ENCODE peak calls at places on chromosomes 6 and 20, in four cellular contexts. P is heart right ventricle, O is colonic mucosa, S is astrocyte. D is an unnamed sample.

GRCh38 chr6:47349931-47350330 is 40.2 kb upstream of the TNFRSF21 start:
- DNase-seq in P (no peak), O (no peak), S (no peak), D (no peak)

GRCh38 chr6:163296835-163297519 is 117.5 kb upstream of the QKI start:
- DNase-seq in P (no peak), O (no peak), S (peak; percentile 41), D (no peak)

GRCh38 chr20:47309806-47310426 is 46.6 kb downstream of the ZMYND8 start:
- DNase-seq in P (no peak), O (no peak), S (no peak), D (no peak)

GRCh38 chr20:10848810-10849370 is 175.1 kb upstream of the JAG1 start:
- DNase-seq in P (peak; percentile 30), O (peak; percentile 64), S (peak; percentile 98), D (peak; percentile 90)

GRCh38 chr6:147677647-147678046 is 169.2 kb downstream of the SAMD5 start:
- DNase-seq in P (no peak), O (no peak), S (no peak), D (no peak)

GRCh38 chr6:156440688-156441087 is 336.5 kb upstream of the ARID1B start:
- DNase-seq in P (no peak), O (no peak), S (no peak), D (no peak)

GRCh38 chr20:41293269-41294037 is 24.1 kb downstream of the ZHX3 start:
- DNase-seq in P (no peak), O (no peak), S (no peak), D (peak; percentile 41)

GRCh38 chr6:116070990-116071389 is 10.3 kb upstream of the FRK start:
- DNase-seq in P (no peak), O (no peak), S (no peak), D (peak; percentile 84)

GRCh38 chr6:82364087-82365010 is 732 bp downstream of the TPBG start:
- DNase-seq in P (peak; percentile 50), O (peak; percentile 63), S (peak; percentile 50), D (peak; percentile 46)

GRCh38 chr6:152368761-152369624 is 268.2 kb downstream of the SYNE1 start:
- DNase-seq in P (peak; percentile 59), O (peak; percentile 22), S (no peak), D (peak; percentile 2)

GRCh38 chr6:140041056-140041455 is 666.6 kb upstream of the CITED2 start:
- DNase-seq in P (no peak), O (no peak), S (peak; percentile 73), D (no peak)

GRCh38 chr6:129709909-129710721 is at the start of gene ARHGAP18:
- DNase-seq in P (peak; percentile 92), O (peak; percentile 98), S (peak; percentile 88), D (peak; percentile 89)

GRCh38 chr6:156963712-156964700 is 186.8 kb downstream of the ARID1B start:
- DNase-seq in P (no peak), O (no peak), S (peak; percentile 52), D (peak; percentile 67)

GRCh38 chr20:63521602-63522001 is 1.0 kb downstream of the PPDPF start:
- DNase-seq in P (no peak), O (no peak), S (no peak), D (no peak)

GRCh38 chr6:116405147-116405546 is 34.4 kb downstream of the DSE start:
- DNase-seq in P (no peak), O (no peak), S (peak; percentile 53), D (no peak)

GRCh38 chr6:122381494-122382083 is 17.9 kb upstream of the HSF2 start:
- DNase-seq in P (peak; percentile 50), O (peak; percentile 41), S (peak; percentile 55), D (peak; percentile 66)

GRCh38 chr6:148345176-148345575 is 2.5 kb downstream of the SASH1 start:
- DNase-seq in P (peak; percentile 12), O (no peak), S (no peak), D (no peak)

GRCh38 chr20:58568441-58568931 is 53.3 kb upstream of the APCDD1L start:
- DNase-seq in P (no peak), O (no peak), S (no peak), D (no peak)

GRCh38 chr6:54286141-54286540 is 22.1 kb upstream of the TINAG start:
- DNase-seq in P (no peak), O (no peak), S (peak; percentile 66), D (peak; percentile 89)

GRCh38 chr6:52984247-52984646 is 10.8 kb downstream of the GSTA4 start:
- DNase-seq in P (no peak), O (no peak), S (peak; percentile 45), D (no peak)

GRCh38 chr20:42161228-42161829 is 543.2 kb upstream of the CHD6 start:
- DNase-seq in P (no peak), O (no peak), S (no peak), D (no peak)

GRCh38 chr6:71533939-71534379 is 245.3 kb downstream of the OGFRL1 start:
- DNase-seq in P (no peak), O (no peak), S (no peak), D (peak; percentile 25)

GRCh38 chr20:46228671-46229070 is 79.6 kb downstream of the CDH22 start:
- DNase-seq in P (no peak), O (no peak), S (no peak), D (no peak)

GRCh38 chr6:170024940-170025339 is 265.9 kb downstream of the DLL1 start:
- DNase-seq in P (peak; percentile 42), O (peak; percentile 50), S (peak; percentile 2), D (no peak)

DNA sequence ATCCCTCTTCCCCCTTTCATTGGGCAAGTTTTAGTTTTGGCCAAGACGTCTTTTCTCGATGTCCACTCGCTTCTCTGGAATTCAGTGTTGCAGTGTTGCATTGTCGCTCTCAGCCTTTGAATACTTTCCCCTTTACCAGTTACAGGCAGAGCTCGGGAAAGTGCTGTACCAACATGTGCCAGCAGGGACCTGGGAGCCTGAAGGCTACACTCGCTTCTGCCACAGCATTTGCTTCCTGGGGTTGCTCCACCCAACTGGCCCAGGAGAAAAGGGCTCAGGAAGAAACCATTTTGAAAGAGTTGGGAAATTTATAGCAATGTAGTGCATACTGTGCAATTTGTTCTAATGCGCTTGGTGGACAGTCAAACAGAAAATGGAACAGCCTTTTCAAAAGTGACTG is 78.6 kb downstream of the LINC00237 start:
- DNase-seq in P (no peak), O (no peak), S (no peak), D (no peak)
- TF ChIP-seq CTCF in P (no peak), O (no peak), S (no peak), D (no peak)

DNA sequence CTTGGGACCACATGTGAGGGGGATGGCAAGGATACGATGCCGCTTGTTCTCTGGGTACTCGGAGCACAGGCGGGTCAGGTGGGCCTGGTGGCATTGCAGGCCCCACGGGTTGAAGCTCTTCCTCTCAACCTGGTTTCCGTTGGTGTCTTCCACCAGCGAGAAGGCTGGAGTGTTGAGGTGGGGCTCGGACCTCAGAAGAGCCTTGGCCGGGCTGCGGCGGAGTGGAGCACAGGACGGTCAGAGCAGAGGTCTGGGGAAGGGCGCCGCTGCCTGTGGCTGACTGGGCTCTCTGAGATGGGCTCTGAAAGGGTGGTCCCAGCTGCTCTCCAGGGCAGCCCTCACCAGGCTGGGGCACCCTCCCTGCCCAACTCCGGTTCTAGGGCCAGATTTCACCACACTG is 15.2 kb upstream of the UQCC2 start:
- DNase-seq in P (no peak), O (no peak), S (no peak), D (no peak)
- H3K27me3 ChIP-seq in P (no peaks in the 10 kb centered on the region), O (no peaks in the 10 kb centered on the region), S (peaks cover 41% of the 10 kb centered on the region), D (peaks cover 8% of the 10 kb centered on the region)

GRCh38 chr6:143775326-143775725 is 67.8 kb upstream of the LTV1 start:
- DNase-seq in P (peak; percentile 12), O (no peak), S (no peak), D (no peak)

GRCh38 chr6:143772662-143773061 is 70.5 kb upstream of the LTV1 start:
- DNase-seq in P (no peak), O (no peak), S (no peak), D (no peak)

GRCh38 chr6:143772110-143772509 is 71.0 kb upstream of the LTV1 start:
- DNase-seq in P (no peak), O (no peak), S (no peak), D (no peak)

GRCh38 chr6:143774347-143774746 is 68.8 kb upstream of the LTV1 start:
- DNase-seq in P (no peak), O (no peak), S (no peak), D (no peak)

DNA sequence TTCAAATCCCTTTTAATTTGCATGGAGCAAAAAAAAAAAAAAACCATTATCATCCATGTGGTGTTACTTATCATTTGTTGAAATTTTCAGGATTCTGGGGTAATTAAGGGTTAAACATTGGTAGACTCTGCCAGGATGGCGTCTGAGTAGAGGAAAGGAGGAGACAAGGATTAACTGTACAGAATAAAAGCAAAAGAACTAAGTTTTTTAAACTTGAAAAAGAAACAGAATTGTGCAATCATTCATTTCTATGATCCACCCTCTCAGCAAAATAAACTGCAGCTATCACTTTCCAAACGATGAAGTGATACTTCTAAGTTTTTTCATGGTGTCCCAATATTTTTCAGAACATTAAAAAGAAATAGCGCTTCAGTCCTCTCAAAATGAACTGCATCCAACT is 69.6 kb upstream of the LTV1 start:
- DNase-seq in P (no peak), O (no peak), S (no peak), D (no peak)
- H3K36me3 ChIP-seq in P (no peaks in the 10 kb centered on the region), O (no peaks in the 10 kb centered on the region), S (peaks cover 20% of the 10 kb centered on the region), D (peaks cover 2% of the 10 kb centered on the region)

GRCh38 chr6:1424306-1424927 is 35.0 kb downstream of the FOXF2 start:
- DNase-seq in P (peak; percentile 33), O (peak; percentile 59), S (peak; percentile 22), D (peak; percentile 58)
- TF ChIP-seq CTCF in P (peak; percentile 34), O (peak; percentile 38), S (peak; percentile 72), D (peak; percentile 78)

DNA sequence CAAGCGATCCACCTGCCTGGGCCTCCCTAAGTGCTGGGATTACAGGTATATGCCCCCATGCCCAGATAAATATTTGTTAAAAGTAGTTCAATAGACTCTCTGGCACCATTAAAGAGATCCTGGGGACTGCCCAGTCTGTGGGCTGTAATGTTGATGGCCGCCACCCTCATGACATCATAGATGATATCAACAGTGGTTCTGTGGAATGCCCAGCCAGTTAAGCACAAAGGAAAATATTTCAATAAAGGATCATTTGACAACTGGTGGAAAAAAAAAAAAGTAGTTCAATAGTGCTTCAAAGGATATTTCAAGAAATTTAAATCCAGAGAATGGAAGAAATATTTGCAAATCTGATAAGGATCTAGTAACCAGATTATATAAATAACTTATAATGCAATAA is 1.5 kb upstream of the CRIP3 start:
- DNase-seq in P (no peak), O (no peak), S (peak; percentile 2), D (no peak)
- H3K27me3 ChIP-seq in P (no peaks in the 10 kb centered on the region), O (no peaks in the 10 kb centered on the region), S (peaks cover 12% of the 10 kb centered on the region), D (no peaks in the 10 kb centered on the region)

DNA sequence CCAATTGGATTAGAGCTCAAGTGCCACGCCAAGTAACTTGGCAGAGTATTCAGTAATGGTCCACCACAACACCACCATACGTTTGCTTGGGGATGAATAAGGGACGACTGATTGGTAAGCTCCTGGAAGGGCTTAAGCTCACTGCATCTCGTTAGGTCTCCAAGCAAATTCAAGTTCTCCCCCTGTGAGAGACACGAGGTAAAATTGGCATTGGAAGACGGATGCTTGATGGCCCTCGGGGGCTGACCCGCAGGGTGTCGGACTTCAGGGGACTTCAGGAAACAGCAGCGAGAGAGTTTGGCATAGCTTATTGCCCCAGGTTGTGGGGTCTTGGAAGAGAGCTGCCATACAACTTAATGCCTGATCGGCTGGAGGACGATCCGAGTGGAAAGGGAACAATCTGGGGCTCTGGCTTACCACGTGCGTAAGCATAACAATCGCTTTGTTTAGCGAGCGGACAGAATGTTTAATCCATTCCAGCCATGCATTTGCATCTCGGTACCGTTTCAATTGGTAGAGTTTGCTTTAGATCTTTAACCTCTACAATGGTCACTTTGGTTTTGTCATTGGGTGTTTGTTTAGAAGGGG is 4.8 kb upstream of the ZNFX1 start:
- DNase-seq in P (no peak), O (no peak), S (no peak), D (no peak)
- H3K36me3 ChIP-seq in P (peaks cover 14% of the 10 kb centered on the region), O (peaks cover 64% of the 10 kb centered on the region), S (peaks cover 81% of the 10 kb centered on the region), D (peaks cover 62% of the 10 kb centered on the region)

D was measured in bronchial epithelial cell.